ENCODE peak calls at places on chromosomes 5 and 9, in six cellular contexts. O, G, N, R, I and W are unnamed samples.

GRCh38 chr9:4828776-4829175 is 36.0 kb downstream of the RCL1 start:
- DNase-seq in I (no peak), G (no peak), N (no peak), O (no peak), R (no peak), W (no peak)

GRCh38 chr5:114174131-114174530 is 187.7 kb upstream of the KCNN2 start:
- DNase-seq in O (no peak), R (no peak), I (no peak), G (no peak), N (no peak), W (no peak)

GRCh38 chr5:57804007-57804444 is 321.4 kb upstream of the ACTBL2 start:
- DNase-seq in I (no peak), R (no peak), N (no peak), G (no peak), O (no peak), W (no peak)

GRCh38 chr5:44952376-44952775 is 143.6 kb downstream of the MRPS30 start:
- DNase-seq in G (peak), R (no peak), N (peak), I (no peak), O (peak), W (peak)

GRCh38 chr9:99828417-99829176 is 6.9 kb downstream of the NR4A3 start:
- DNase-seq in I (no peak), R (no peak), O (peak), N (no peak), G (no peak), W (no peak)

GRCh38 chr9:114503522-114504340 is 1.5 kb downstream of the WHRN start:
- DNase-seq in G (no peak), I (no peak), O (no peak), N (no peak), R (no peak), W (no peak)

GRCh38 chr9:31799953-31800609 is 584.4 kb upstream of the ACO1 start:
- DNase-seq in I (peak), R (no peak), G (peak), O (peak), N (peak), W (peak)

GRCh38 chr9:126550891-126551351 is 62.8 kb upstream of the LMX1B start:
- DNase-seq in I (no peak), R (no peak), G (no peak), N (no peak), O (no peak), W (no peak)

GRCh38 chr5:86981898-86982297 is 285.8 kb upstream of the RASA1 start:
- DNase-seq in G (no peak), N (no peak), O (no peak), I (no peak), R (no peak), W (no peak)

GRCh38 chr5:139792218-139792617 is 3.4 kb upstream of the PSD2 start:
- DNase-seq in G (no peak), O (no peak), I (no peak), N (no peak), R (no peak), W (no peak)

GRCh38 chr5:33401482-33402390 is 39.0 kb upstream of the TARS1 start:
- DNase-seq in R (no peak), O (peak), N (peak), G (no peak), I (no peak), W (peak)

GRCh38 chr5:88732181-88732633 is 150.8 kb downstream of the MEF2C start:
- DNase-seq in G (peak), R (no peak), O (no peak), I (no peak), N (no peak), W (no peak)

GRCh38 chr9:100020121-100020780 is 78.5 kb downstream of the ERP44 start:
- DNase-seq in O (no peak), N (no peak), I (no peak), G (no peak), R (no peak), W (no peak)